ENCODE peak calls at places on chromosomes 11 and 22, in eight cellular contexts. F is right cardiac atrium, H is endothelial cell of umbilical vein, V is Karpas-422, C is spleen, J is lung, A is gastrocnemius medialis, B is OCI-LY7. X is an unnamed sample.

GRCh38 chr11:85348945-85349344 is 278.2 kb downstream of the DLG2 start:
- DNase-seq in F (no peak), C (no peak), J (no peak), V (no peak), B (no peak), A (no peak), H (no peak), X (no peak)

GRCh38 chr11:48107188-48107704 is 109.4 kb upstream of the OR4B1 start:
- DNase-seq in C (peak; percentile 86), H (no peak), J (no peak), F (no peak), A (no peak), B (peak; percentile 83), V (peak; percentile 83), X (no peak)

GRCh38 chr11:87397250-87397649 is 359.5 kb downstream of the TMEM135 start:
- DNase-seq in A (no peak), H (no peak), C (no peak), J (no peak), F (no peak), V (no peak), B (no peak), X (no peak)

GRCh38 chr11:71339178-71339881 is 87.0 kb upstream of the SHANK2 start:
- DNase-seq in H (no peak), F (no peak), A (no peak), B (no peak), C (peak; percentile 40), V (no peak), J (no peak), X (no peak)

GRCh38 chr11:46565248-46565835 is 28.5 kb downstream of the AMBRA1 start:
- DNase-seq in C (no peak), V (no peak), F (no peak), H (no peak), B (no peak), A (no peak), J (no peak), X (no peak)

GRCh38 chr11:85590848-85591483 is 36.2 kb downstream of the DLG2 start:
- DNase-seq in V (peak; percentile 84), H (no peak), J (no peak), C (no peak), F (no peak), B (peak; percentile 35), A (no peak), X (peak; percentile 70)

GRCh38 chr11:18721576-18722292 is 4.3 kb downstream of the IGSF22 start:
- DNase-seq in F (peak; percentile 69), H (peak; percentile 51), J (peak; percentile 39), A (no peak), V (peak; percentile 79), B (peak; percentile 48), C (peak; percentile 84), X (peak; percentile 35)

GRCh38 chr11:16049611-16050010 is 306.7 kb downstream of the SOX6 start:
- DNase-seq in A (no peak), H (no peak), B (no peak), V (no peak), C (no peak), J (no peak), F (no peak), X (no peak)

GRCh38 chr22:19941365-19942070 is at the start of the genes COMT and TXNRD2:
- DNase-seq in F (peak; percentile 91), C (peak; percentile 95), A (peak; percentile 49), V (peak; percentile 94), H (peak; percentile 57), B (peak; percentile 84), J (peak; percentile 67), X (peak; percentile 78)

GRCh38 chr22:19042285-19043110 is 79.7 kb downstream of the DGCR2 start:
- DNase-seq in F (no peak), J (no peak), B (no peak), V (no peak), A (no peak), C (peak; percentile 58), H (no peak), X (no peak)

GRCh38 chr22:31639640-31640039 is 22.4 kb downstream of the PISD start:
- DNase-seq in A (no peak), B (no peak), J (no peak), C (no peak), H (no peak), F (peak; percentile 12), V (no peak), X (no peak)

GRCh38 chr11:59102259-59102765 is 4.7 kb upstream of the FAM111B start:
- DNase-seq in F (peak; percentile 69), J (peak; percentile 73), H (peak; percentile 46), C (peak; percentile 91), V (peak; percentile 92), B (peak; percentile 94), A (no peak), X (peak; percentile 48)

GRCh38 chr11:134119094-134119493 is 50.2 kb downstream of the JAM3 start:
- DNase-seq in H (peak; percentile 34), C (no peak), B (no peak), J (no peak), F (no peak), A (no peak), V (no peak), X (no peak)

GRCh38 chr11:2190670-2191471 is 19.3 kb upstream of the TH start:
- DNase-seq in F (no peak), B (no peak), J (no peak), V (no peak), C (no peak), A (no peak), H (no peak), X (no peak)

GRCh38 chr11:34855021-34855753 is 61.0 kb downstream of the APIP start:
- DNase-seq in J (peak; percentile 57), H (no peak), C (no peak), A (no peak), F (no peak), V (no peak), B (no peak), X (no peak)

GRCh38 chr11:29527391-29527936 is 489.4 kb downstream of the KCNA4 start:
- DNase-seq in F (no peak), V (peak; percentile 68), B (peak; percentile 65), A (no peak), C (no peak), H (peak; percentile 67), J (no peak), X (peak; percentile 62)

GRCh38 chr22:31970490-31971444 is 26.4 kb downstream of the YWHAH start:
- DNase-seq in J (peak; percentile 86), H (peak; percentile 80), C (peak; percentile 96), A (peak; percentile 39), F (peak; percentile 93), V (peak; percentile 91), B (peak; percentile 63), X (peak; percentile 90)

GRCh38 chr11:73004088-73004487 is 138.0 kb downstream of the FCHSD2 start:
- DNase-seq in F (no peak), A (no peak), B (no peak), H (no peak), V (no peak), J (no peak), C (no peak), X (no peak)

GRCh38 chr22:38924197-38924952 is 33.0 kb upstream of the APOBEC3A start:
- DNase-seq in V (no peak), H (peak; percentile 94), J (peak; percentile 89), B (no peak), A (no peak), C (no peak), F (peak; percentile 90), X (peak; percentile 82)

GRCh38 chr11:76240143-76240505 is 33.8 kb upstream of the WNT11 start:
- DNase-seq in C (peak; percentile 69), A (no peak), F (no peak), V (no peak), J (no peak), H (no peak), B (no peak), X (no peak)
- H3K4me3 ChIP-seq in C (no peak overlapping the region), A (no peak overlapping the region), F (no peak overlapping the region), V (no peak overlapping the region), J (no peak overlapping the region), H (no peak overlapping the region), B (no peak overlapping the region), X (no peak overlapping the region)

DNA sequence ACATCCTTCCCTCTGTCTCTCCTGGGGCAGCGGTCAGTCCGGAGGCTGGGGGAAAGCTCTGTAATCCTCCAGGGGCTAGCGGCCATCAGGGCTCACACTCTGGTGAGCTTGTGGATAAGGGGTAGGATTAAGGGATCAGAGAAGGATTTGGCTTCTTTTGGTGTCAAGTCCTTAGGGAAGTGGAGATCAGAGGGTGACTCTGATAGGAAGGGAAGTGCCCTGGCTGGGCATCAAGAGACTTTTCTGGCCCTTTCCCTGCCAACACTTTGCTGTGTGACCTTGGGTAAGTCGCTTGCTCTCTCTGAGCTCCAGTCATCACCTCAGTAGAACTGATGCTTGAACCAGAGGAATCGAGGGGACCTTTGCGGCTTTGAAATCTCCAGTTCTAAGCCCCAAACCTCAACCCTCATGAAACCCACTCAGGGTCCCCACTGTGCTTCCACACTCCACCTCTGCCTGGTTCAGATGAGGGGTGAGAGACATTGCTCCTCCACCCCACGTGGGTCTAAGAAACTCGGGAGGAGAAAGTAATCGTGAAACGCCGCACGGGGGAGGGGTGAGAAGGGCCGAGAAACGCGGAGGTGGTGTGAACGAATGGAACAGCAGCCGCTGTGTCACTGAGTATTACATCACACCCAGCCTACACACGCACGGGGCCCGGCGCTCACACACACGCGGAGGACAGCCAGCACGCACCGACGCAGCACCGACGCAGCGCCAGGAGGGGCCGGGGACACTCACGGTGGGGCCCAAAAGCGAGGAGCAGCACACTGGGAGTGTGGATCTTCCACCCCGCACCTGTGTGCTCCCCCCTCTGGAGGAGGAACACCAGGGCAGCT is 4.2 kb downstream of the RTN4RL2 start:
- DNase-seq in C (no peak), F (no peak), B (no peak), H (no peak), V (no peak), A (no peak), J (no peak), X (no peak)
- H3K4me1 ChIP-seq in C (peaks cover 30% of the 10 kb centered on the region), F (no peaks in the 10 kb centered on the region), B (peaks cover 11% of the 10 kb centered on the region), H (peaks cover 3% of the 10 kb centered on the region), V (peaks cover 15% of the 10 kb centered on the region), A (peaks cover 5% of the 10 kb centered on the region), J (peaks cover 5% of the 10 kb centered on the region), X (peaks cover 8% of the 10 kb centered on the region)

GRCh38 chr11:129316781-129317180 is 58.9 kb upstream of the BARX2 start:
- DNase-seq in C (no peak), A (no peak), B (no peak), H (no peak), F (no peak), J (no peak), V (no peak), X (no peak)

GRCh38 chr11:129313588-129314288 is 61.9 kb upstream of the BARX2 start:
- DNase-seq in C (no peak), V (no peak), H (no peak), J (no peak), B (no peak), A (no peak), F (no peak), X (peak; percentile 83)

GRCh38 chr11:129315781-129316579 is 59.7 kb upstream of the BARX2 start:
- DNase-seq in C (no peak), H (no peak), V (no peak), B (no peak), A (no peak), F (no peak), J (peak; percentile 60), X (no peak)

GRCh38 chr11:129312741-129313587 is 62.7 kb upstream of the BARX2 start:
- DNase-seq in H (no peak), C (no peak), J (no peak), B (no peak), A (no peak), V (no peak), F (no peak), X (no peak)

GRCh38 chr11:129314381-129314780 is 61.3 kb upstream of the BARX2 start:
- DNase-seq in B (no peak), A (no peak), C (no peak), H (no peak), F (no peak), J (no peak), V (no peak), X (no peak)
- H3K4me3 ChIP-seq in B (no peak overlapping the region), A (no peak overlapping the region), C (no peak overlapping the region), H (no peak overlapping the region), F (no peak overlapping the region), J (no peak overlapping the region), V (no peak overlapping the region), X (no peak overlapping the region)

GRCh38 chr11:104682241-104682640 is 216.0 kb downstream of the CASP12 start:
- DNase-seq in F (no peak), A (no peak), C (no peak), B (no peak), V (no peak), H (no peak), J (no peak), X (no peak)
- H3K4me1 ChIP-seq in F (no peaks in the 10 kb centered on the region), A (no peaks in the 10 kb centered on the region), C (no peaks in the 10 kb centered on the region), B (no peaks in the 10 kb centered on the region), V (no peaks in the 10 kb centered on the region), H (no peaks in the 10 kb centered on the region), J (no peaks in the 10 kb centered on the region), X (peaks cover 14% of the 10 kb centered on the region)